ENCODE peak calls at places on chromosomes 13 and 19, in ten cellular contexts. J, A, E, N, Q, B, X, O, T and U are unnamed samples.

GRCh38 chr19:21498651-21499050 is 6.8 kb upstream of the ZNF429 start:
- DNase-seq in T (no peak), A (no peak), E (no peak), J (no peak), B (no peak), X (no peak), O (no peak), Q (no peak), N (no peak), U (no peak)

GRCh38 chr13:94480672-94481145 is 1.2 kb upstream of the DCT start:
- DNase-seq in N (no peak), T (no peak), O (peak), J (no peak), B (no peak), X (no peak), Q (no peak), E (peak), A (no peak), U (no peak)

GRCh38 chr19:31285744-31286143 is 63.5 kb downstream of the TSHZ3 start:
- DNase-seq in J (peak), T (no peak), B (no peak), Q (no peak), X (no peak), N (peak), A (no peak), O (no peak), E (peak), U (no peak)

GRCh38 chr19:8638078-8638619 is 7.7 kb downstream of the NFILZ start:
- DNase-seq in N (no peak), T (no peak), J (no peak), B (peak), E (peak), A (no peak), X (peak), Q (no peak), O (no peak), U (no peak)

GRCh38 chr13:19151581-19152263 is 29.9 kb downstream of the TUBA3C start:
- DNase-seq in X (no peak), O (no peak), Q (no peak), A (no peak), E (no peak), B (no peak), T (no peak), J (no peak), N (no peak), U (no peak)

GRCh38 chr13:112876305-112877000 is 92.6 kb upstream of the MCF2L start:
- DNase-seq in X (no peak), E (no peak), Q (no peak), O (peak), N (no peak), A (no peak), B (no peak), T (no peak), J (peak), U (no peak)

GRCh38 chr13:21429217-21429616 is 29.9 kb downstream of the ZDHHC20 start:
- DNase-seq in A (no peak), E (no peak), J (no peak), T (no peak), B (no peak), X (no peak), Q (no peak), O (no peak), N (no peak), U (no peak)

GRCh38 chr13:102191951-102192461 is 209.8 kb downstream of the FGF14 start:
- DNase-seq in N (no peak), J (no peak), X (no peak), E (peak), A (no peak), B (no peak), O (no peak), T (no peak), Q (peak), U (no peak)

GRCh38 chr13:71213252-71213821 is 653.7 kb downstream of the DACH1 start:
- DNase-seq in A (no peak), N (no peak), Q (no peak), B (no peak), T (no peak), X (no peak), E (no peak), J (no peak), O (no peak), U (no peak)

GRCh38 chr19:49677232-49677881 is at the start of gene PRMT1:
- DNase-seq in N (no peak), Q (peak), J (peak), X (peak), B (peak), O (peak), E (no peak), T (peak), A (no peak), U (no peak)

GRCh38 chr13:51494151-51494550 is 41.3 kb upstream of the INTS6 start:
- DNase-seq in E (peak), J (no peak), X (no peak), T (no peak), A (no peak), Q (no peak), N (no peak), O (no peak), B (no peak), U (no peak)

GRCh38 chr19:35342430-35342829 is 5.3 kb upstream of the FFAR1 start:
- DNase-seq in X (no peak), T (no peak), N (no peak), E (no peak), J (no peak), A (no peak), O (no peak), B (no peak), Q (no peak), U (no peak)

GRCh38 chr13:74203576-74203975 is 69.4 kb upstream of the KLF12 start:
- DNase-seq in J (no peak), B (no peak), Q (no peak), N (peak), A (no peak), O (no peak), E (peak), T (no peak), X (no peak), U (no peak)

GRCh38 chr19:20422216-20422615 is 143.4 kb downstream of the ZNF737 start:
- DNase-seq in T (no peak), A (no peak), E (no peak), O (no peak), N (no peak), X (no peak), Q (no peak), J (no peak), B (no peak), U (no peak)

GRCh38 chr19:50555447-50556235 is 12.6 kb downstream of the LRRC4B start:
- DNase-seq in E (no peak), X (no peak), O (no peak), T (peak), A (no peak), Q (peak), N (no peak), J (no peak), B (no peak), U (no peak)

GRCh38 chr13:73235385-73235784 is 176.6 kb downstream of the KLF5 start:
- DNase-seq in J (no peak), A (no peak), O (no peak), N (no peak), Q (no peak), X (no peak), E (peak), T (no peak), B (no peak), U (no peak)

GRCh38 chr13:71645467-71645866 is 221.5 kb downstream of the DACH1 start:
- DNase-seq in X (no peak), A (no peak), B (no peak), Q (no peak), E (no peak), T (no peak), O (no peak), N (no peak), J (no peak), U (no peak)

GRCh38 chr13:48155850-48156249 is 60.9 kb upstream of the MED4 start:
- DNase-seq in Q (no peak), X (no peak), N (no peak), E (peak), J (no peak), A (no peak), B (peak), O (no peak), T (no peak), U (no peak)

GRCh38 chr13:27001705-27002104 is 169.9 kb downstream of the USP12 start:
- DNase-seq in Q (no peak), X (no peak), T (no peak), A (no peak), O (no peak), B (no peak), E (no peak), N (no peak), J (no peak), U (no peak)

GRCh38 chr19:33449799-33450198 is 71.8 kb downstream of the PEPD start:
- DNase-seq in B (no peak), J (no peak), O (peak), X (no peak), A (no peak), T (no peak), N (no peak), Q (no peak), E (no peak), U (no peak)

GRCh38 chr13:99404005-99404755 is 97.0 kb upstream of the GPR183 start:
- DNase-seq in X (no peak), Q (no peak), T (peak), J (peak), N (no peak), B (no peak), E (no peak), A (no peak), O (no peak), U (no peak)

GRCh38 chr19:14006766-14007562 is 844 bp upstream of the RFX1 start:
- DNase-seq in A (no peak), E (no peak), N (no peak), O (peak), B (no peak), Q (peak), T (no peak), J (peak), X (peak), U (no peak)

GRCh38 chr13:22836475-22836874 is 344.3 kb upstream of the SGCG start:
- DNase-seq in E (no peak), X (no peak), T (no peak), O (no peak), B (no peak), J (no peak), A (no peak), N (no peak), Q (no peak), U (no peak)

GRCh38 chr19:47713046-47714021 is at the start of gene EHD2:
- DNase-seq in B (no peak), J (peak), T (peak), N (peak), X (peak), A (no peak), Q (peak), E (peak), O (peak), U (no peak)

GRCh38 chr13:109151255-109151654 is 521.8 kb downstream of the MYO16 start:
- DNase-seq in O (no peak), Q (no peak), E (no peak), A (no peak), X (no peak), B (no peak), T (no peak), J (no peak), N (no peak), U (no peak)

GRCh38 chr19:6752257-6753177 is 13.0 kb downstream of the TRIP10 start:
- DNase-seq in A (no peak), Q (no peak), T (peak), N (no peak), O (no peak), B (no peak), J (peak), X (no peak), E (no peak), U (no peak)

GRCh38 chr19:55597493-55597892 is 1.8 kb downstream of the FIZ1 start:
- DNase-seq in E (no peak), X (no peak), J (peak), B (no peak), Q (no peak), T (no peak), A (no peak), N (no peak), O (peak), U (no peak)

DNA sequence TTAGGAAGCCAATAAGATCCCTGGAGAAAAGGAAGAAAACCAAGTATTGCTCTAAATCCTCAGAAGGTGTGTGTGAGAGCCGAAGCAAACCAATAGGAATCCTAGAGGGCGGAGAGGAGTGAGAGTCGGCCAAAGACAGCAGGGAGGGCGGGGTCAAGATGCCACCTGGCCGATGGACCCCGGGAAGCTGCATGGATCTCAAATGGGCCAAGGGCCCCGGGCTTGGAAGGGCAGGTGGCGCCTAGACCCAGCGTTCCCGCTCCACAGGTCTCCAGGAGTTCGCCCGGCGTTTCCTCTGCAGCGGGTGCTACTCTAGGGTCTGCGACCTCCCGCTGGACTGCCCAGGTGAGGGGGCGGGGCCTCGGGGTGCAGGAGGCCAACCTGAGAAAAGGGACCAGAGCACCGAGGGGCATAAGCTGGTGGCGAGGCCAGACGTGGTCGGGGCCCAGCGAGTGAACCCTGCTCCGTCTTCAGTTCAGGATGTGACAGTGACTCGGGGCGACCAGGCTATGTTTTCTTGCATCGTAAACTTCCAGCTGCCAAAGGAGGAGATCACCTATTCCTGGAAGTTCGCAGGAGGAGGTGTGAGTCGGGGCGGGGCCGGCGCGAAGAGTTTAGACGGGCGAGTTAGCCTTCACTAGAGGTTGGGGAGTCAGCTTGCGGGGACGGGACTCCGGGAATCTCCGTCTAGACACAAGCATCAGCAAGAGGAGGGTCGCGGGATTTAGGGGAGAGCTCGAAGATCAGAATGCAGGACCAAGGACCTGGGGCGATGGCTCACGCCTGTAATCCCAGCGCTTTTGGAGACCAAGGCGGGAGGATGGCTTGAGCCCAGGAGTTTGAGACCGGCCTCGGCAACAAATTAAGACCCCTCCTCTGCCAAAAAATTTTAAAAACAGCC is 9.9 kb downstream of the SPACA6 start:
- DNase-seq in T (no peak), B (no peak), O (no peak), N (no peak), A (no peak), X (peak), J (peak), Q (no peak), E (no peak), U (no peak)
- H3K4me3 ChIP-seq in T (no peak), B (peak), O (peak), N (no peak), A (no peak), X (no peak), J (peak), Q (no peak), E (no peak), U (no peak)

GRCh38 chr19:41161903-41162302 is 31.1 kb upstream of the CYP2S1 start:
- DNase-seq in Q (peak), O (no peak), J (no peak), E (no peak), T (no peak), B (no peak), X (no peak), N (no peak), A (no peak), U (no peak)
- TF ChIP-seq CTCF in Q (peak), O (no peak), J (no peak), E (peak), T (peak), B (no peak), X (no peak), N (no peak), A (no peak), U (peak)

DNA sequence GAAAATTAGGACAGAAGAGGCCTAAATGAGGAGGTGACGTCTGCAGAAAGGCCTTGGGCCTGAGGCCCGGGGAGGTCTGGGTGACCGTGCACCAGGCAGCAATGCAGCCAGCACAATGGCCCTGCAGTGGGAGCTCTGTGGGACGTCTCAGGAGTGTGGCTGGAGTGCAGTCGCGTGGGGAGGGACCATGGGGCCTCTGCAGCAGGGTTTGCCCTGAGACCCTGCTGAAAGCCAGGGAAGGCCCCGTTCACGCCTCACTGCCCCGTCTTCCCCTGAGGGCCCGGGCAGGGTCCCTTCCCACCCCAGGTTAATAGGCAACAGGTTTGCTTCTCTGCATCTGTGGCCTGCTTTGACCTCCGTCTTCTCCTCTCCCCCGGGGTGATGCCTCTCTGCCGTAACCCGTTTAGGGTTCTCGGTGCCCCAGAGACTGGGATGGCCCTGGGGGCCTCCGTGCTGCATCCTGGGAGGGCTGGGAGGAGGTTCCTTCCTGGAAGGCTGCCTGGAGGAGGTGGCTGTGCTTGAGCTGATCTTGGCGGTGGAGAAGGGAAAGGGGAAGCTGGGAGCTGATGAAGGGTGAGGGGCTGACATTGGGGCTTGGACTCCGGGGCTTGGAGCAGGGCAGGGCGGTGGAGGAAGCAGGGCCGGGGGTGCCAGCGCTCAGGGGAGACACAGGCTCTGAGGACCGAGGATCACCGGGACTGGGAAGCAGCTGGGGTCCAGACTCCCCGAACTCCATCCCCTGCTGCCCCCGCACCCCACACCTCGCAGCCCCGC is 9.7 kb downstream of the PALM start:
- DNase-seq in Q (no peak), T (no peak), B (no peak), X (no peak), J (peak), E (no peak), A (no peak), N (no peak), O (no peak), U (no peak)
- H3K4me3 ChIP-seq in Q (no peak), T (no peak), B (no peak), X (no peak), J (no peak), E (no peak), A (no peak), N (no peak), O (no peak), U (no peak)

GRCh38 chr19:10962863-10963262 is 2.0 kb downstream of the SMARCA4 start:
- DNase-seq in T (no peak), Q (no peak), J (no peak), E (no peak), N (no peak), A (no peak), B (no peak), O (no peak), X (no peak), U (no peak)

GRCh38 chr19:10966809-10967208 is 6.0 kb downstream of the SMARCA4 start:
- DNase-seq in O (no peak), E (no peak), J (no peak), B (no peak), N (no peak), X (no peak), Q (no peak), T (no peak), A (no peak), U (no peak)

GRCh38 chr19:10963865-10964264 is 3.0 kb downstream of the SMARCA4 start:
- DNase-seq in N (no peak), T (no peak), O (no peak), A (no peak), Q (no peak), E (no peak), B (no peak), X (no peak), J (no peak), U (no peak)

GRCh38 chr19:10965398-10965797 is 4.6 kb downstream of the SMARCA4 start:
- DNase-seq in E (no peak), T (no peak), N (no peak), A (no peak), X (no peak), J (no peak), B (no peak), Q (no peak), O (no peak), U (no peak)

GRCh38 chr19:10964903-10965302 is 4.1 kb downstream of the SMARCA4 start:
- DNase-seq in X (no peak), A (no peak), E (no peak), J (no peak), B (no peak), Q (no peak), T (no peak), N (no peak), O (no peak), U (no peak)
- TF ChIP-seq CTCF in X (no peak), A (no peak), E (no peak), J (no peak), B (no peak), Q (peak), T (no peak), N (peak), O (no peak), U (peak)

GRCh38 chr19:58538257-58539168 is 5.4 kb upstream of the TRIM28 start:
- DNase-seq in J (no peak), O (no peak), Q (no peak), A (no peak), N (no peak), B (peak), T (peak), X (peak), E (no peak), U (no peak)

GRCh38 chr19:58531052-58531600 is 11.5 kb upstream of the ZBTB45 start:
- DNase-seq in B (no peak), T (no peak), X (no peak), Q (no peak), A (no peak), N (no peak), J (no peak), O (no peak), E (no peak), U (no peak)

GRCh38 chr19:58535857-58536256 is 8.0 kb upstream of the TRIM28 start:
- DNase-seq in X (no peak), Q (no peak), E (no peak), B (no peak), J (no peak), T (no peak), N (no peak), O (no peak), A (no peak), U (no peak)

GRCh38 chr19:58536852-58537798 is 6.7 kb upstream of the TRIM28 start:
- DNase-seq in E (no peak), O (no peak), T (no peak), Q (no peak), J (no peak), A (no peak), N (no peak), X (no peak), B (no peak), U (no peak)
- H3K4me3 ChIP-seq in E (no peak), O (no peak), T (no peak), Q (no peak), J (no peak), A (no peak), N (no peak), X (no peak), B (no peak), U (no peak)

GRCh38 chr19:18322318-18322758 is 538 bp downstream of the LSM4 start:
- DNase-seq in Q (peak), T (peak), J (no peak), E (peak), O (no peak), B (no peak), X (no peak), N (no peak), A (no peak), U (no peak)

GRCh38 chr19:18319591-18320135 is 3.2 kb downstream of the LSM4 start:
- DNase-seq in J (no peak), O (no peak), E (no peak), B (no peak), N (no peak), A (no peak), X (peak), T (no peak), Q (no peak), U (no peak)

GRCh38 chr19:18321729-18322091 is 1.2 kb downstream of the LSM4 start:
- DNase-seq in A (no peak), E (peak), N (no peak), X (no peak), Q (no peak), T (no peak), B (no peak), O (no peak), J (no peak), U (no peak)

GRCh38 chr19:18320865-18321728 is 1.8 kb downstream of the LSM4 start:
- DNase-seq in E (no peak), T (no peak), O (no peak), Q (no peak), X (no peak), A (no peak), N (no peak), J (no peak), B (no peak), U (no peak)

GRCh38 chr19:18322759-18323460 is at the start of gene LSM4:
- DNase-seq in J (peak), T (peak), A (peak), N (peak), O (peak), Q (peak), B (peak), X (peak), E (peak), U (peak)
- TF ChIP-seq CTCF in J (peak), T (no peak), A (peak), N (peak), O (peak), Q (peak), B (peak), X (peak), E (peak), U (peak)

GRCh38 chr19:2609389-2610116 is 92.9 kb downstream of the GNG7 start:
- DNase-seq in X (no peak), B (no peak), O (no peak), T (no peak), N (no peak), J (peak), A (no peak), E (no peak), Q (no peak), U (no peak)
- H3K4me3 ChIP-seq in X (no peak), B (no peak), O (no peak), T (no peak), N (no peak), J (no peak), A (no peak), E (no peak), Q (no peak), U (peak)